ENCODE peak calls at places on chromosomes 6 and 20, in seven cellular contexts. One of them, this sample, is unnamed.

GRCh38 chr6:36962874-36963273 is 8.3 kb downstream of the PI16 start:
- DNase-seq in IMR-90: peak
- DNase-seq in mesendoderm: peak
- DNase-seq in H9: peak
- DNase-seq in neuronal stem cell: peak
- DNase-seq in H1: peak
- DNase-seq in trophoblast cell: peak
- DNase-seq in this sample: peak

GRCh38 chr6:20403766-20404640 is 2.3 kb downstream of the E2F3 start:
- DNase-seq in IMR-90: peak
- DNase-seq in mesendoderm: peak
- DNase-seq in H9: peak
- DNase-seq in neuronal stem cell: peak
- DNase-seq in H1: no peak
- DNase-seq in trophoblast cell: peak
- DNase-seq in this sample: peak

GRCh38 chr20:9617940-9618339 is 103.5 kb downstream of the LAMP5 start:
- DNase-seq in IMR-90: peak
- DNase-seq in mesendoderm: peak
- DNase-seq in H9: no peak
- DNase-seq in neuronal stem cell: no peak
- DNase-seq in H1: no peak
- DNase-seq in trophoblast cell: peak
- DNase-seq in this sample: peak

GRCh38 chr6:116070990-116071389 is 10.3 kb upstream of the FRK start:
- DNase-seq in IMR-90: peak
- DNase-seq in mesendoderm: no peak
- DNase-seq in H9: no peak
- DNase-seq in neuronal stem cell: no peak
- DNase-seq in H1: no peak
- DNase-seq in trophoblast cell: no peak
- DNase-seq in this sample: no peak

GRCh38 chr6:23535071-23535470 is 590.9 kb upstream of the NRSN1 start:
- DNase-seq in IMR-90: no peak
- DNase-seq in mesendoderm: no peak
- DNase-seq in H9: no peak
- DNase-seq in neuronal stem cell: no peak
- DNase-seq in H1: no peak
- DNase-seq in trophoblast cell: no peak
- DNase-seq in this sample: no peak

GRCh38 chr6:5121479-5121878 is 36.3 kb downstream of the PPP1R3G start:
- DNase-seq in IMR-90: no peak
- DNase-seq in mesendoderm: no peak
- DNase-seq in H9: no peak
- DNase-seq in neuronal stem cell: no peak
- DNase-seq in H1: no peak
- DNase-seq in trophoblast cell: no peak
- DNase-seq in this sample: no peak

GRCh38 chr20:8523684-8524083 is 391.6 kb downstream of the PLCB1 start:
- DNase-seq in IMR-90: peak
- DNase-seq in mesendoderm: peak
- DNase-seq in H9: no peak
- DNase-seq in neuronal stem cell: no peak
- DNase-seq in H1: no peak
- DNase-seq in trophoblast cell: no peak
- DNase-seq in this sample: no peak

GRCh38 chr6:85360794-85361642 is 88.9 kb upstream of the NT5E start:
- DNase-seq in IMR-90: peak
- DNase-seq in mesendoderm: peak
- DNase-seq in H9: no peak
- DNase-seq in neuronal stem cell: no peak
- DNase-seq in H1: no peak
- DNase-seq in trophoblast cell: peak
- DNase-seq in this sample: peak

GRCh38 chr20:49187330-49188100 is 619 bp downstream of the STAU1 start:
- DNase-seq in IMR-90: no peak
- DNase-seq in mesendoderm: peak
- DNase-seq in H9: peak
- DNase-seq in neuronal stem cell: peak
- DNase-seq in H1: no peak
- DNase-seq in trophoblast cell: peak
- DNase-seq in this sample: peak

GRCh38 chr20:25547063-25547462 is 38.3 kb downstream of the NINL start:
- DNase-seq in IMR-90: no peak
- DNase-seq in mesendoderm: no peak
- DNase-seq in H9: no peak
- DNase-seq in neuronal stem cell: no peak
- DNase-seq in H1: no peak
- DNase-seq in trophoblast cell: no peak
- DNase-seq in this sample: no peak

GRCh38 chr20:58229198-58229802 is 847 bp upstream of the ANKRD60 start:
- DNase-seq in IMR-90: peak
- DNase-seq in mesendoderm: peak
- DNase-seq in H9: peak
- DNase-seq in neuronal stem cell: no peak
- DNase-seq in H1: no peak
- DNase-seq in trophoblast cell: no peak
- DNase-seq in this sample: no peak

GRCh38 chr6:69917834-69918233 is 51.5 kb downstream of the COL19A1 start:
- DNase-seq in IMR-90: peak
- DNase-seq in mesendoderm: peak
- DNase-seq in H9: no peak
- DNase-seq in neuronal stem cell: no peak
- DNase-seq in H1: no peak
- DNase-seq in trophoblast cell: peak
- DNase-seq in this sample: peak

GRCh38 chr6:32370510-32370909 is 1.2 kb downstream of the TSBP1 start:
- DNase-seq in IMR-90: no peak
- DNase-seq in mesendoderm: no peak
- DNase-seq in H9: no peak
- DNase-seq in neuronal stem cell: no peak
- DNase-seq in H1: no peak
- DNase-seq in trophoblast cell: no peak
- DNase-seq in this sample: peak

GRCh38 chr20:63354636-63355385 is 6.3 kb downstream of the CHRNA4 start:
- DNase-seq in IMR-90: no peak
- DNase-seq in mesendoderm: no peak
- DNase-seq in H9: no peak
- DNase-seq in neuronal stem cell: no peak
- DNase-seq in H1: no peak
- DNase-seq in trophoblast cell: no peak
- DNase-seq in this sample: no peak

GRCh38 chr20:33983371-33983770 is 10.3 kb upstream of the RALY start:
- DNase-seq in IMR-90: no peak
- DNase-seq in mesendoderm: no peak
- DNase-seq in H9: no peak
- DNase-seq in neuronal stem cell: no peak
- DNase-seq in H1: no peak
- DNase-seq in trophoblast cell: no peak
- DNase-seq in this sample: no peak

DNA sequence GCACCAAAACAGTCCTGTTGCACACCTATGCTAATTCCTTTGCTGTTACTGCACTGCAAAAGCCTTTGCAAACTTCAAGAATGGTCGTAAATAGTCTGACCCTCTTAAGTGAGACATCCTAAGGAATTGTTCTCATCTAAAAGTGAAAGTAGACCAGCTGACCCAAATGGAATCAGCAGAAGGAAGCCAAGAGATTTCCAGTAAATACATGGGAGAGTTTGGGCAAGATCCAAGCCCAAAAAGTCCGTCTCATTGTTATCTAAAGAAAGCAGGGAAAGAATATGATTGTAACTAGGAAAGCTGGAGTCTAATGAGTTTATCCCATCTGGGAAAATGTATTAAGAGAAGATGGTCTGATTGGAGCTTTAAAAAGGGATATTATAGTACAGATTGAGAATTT is 43.0 kb upstream of the HIVEP1 start:
- DNase-seq in IMR-90: peak
- DNase-seq in mesendoderm: no peak
- DNase-seq in H9: no peak
- DNase-seq in neuronal stem cell: no peak
- DNase-seq in H1: no peak
- DNase-seq in trophoblast cell: peak
- DNase-seq in this sample: peak
- H3K18ac ChIP-seq in IMR-90: peak
- H3K18ac ChIP-seq in mesendoderm: no peak
- H3K18ac ChIP-seq in H9: no peak
- H3K18ac ChIP-seq in neuronal stem cell: no peak
- H3K18ac ChIP-seq in H1: no peak
- H3K18ac ChIP-seq in trophoblast cell: no peak
- H3K18ac ChIP-seq in this sample: no peak

DNA sequence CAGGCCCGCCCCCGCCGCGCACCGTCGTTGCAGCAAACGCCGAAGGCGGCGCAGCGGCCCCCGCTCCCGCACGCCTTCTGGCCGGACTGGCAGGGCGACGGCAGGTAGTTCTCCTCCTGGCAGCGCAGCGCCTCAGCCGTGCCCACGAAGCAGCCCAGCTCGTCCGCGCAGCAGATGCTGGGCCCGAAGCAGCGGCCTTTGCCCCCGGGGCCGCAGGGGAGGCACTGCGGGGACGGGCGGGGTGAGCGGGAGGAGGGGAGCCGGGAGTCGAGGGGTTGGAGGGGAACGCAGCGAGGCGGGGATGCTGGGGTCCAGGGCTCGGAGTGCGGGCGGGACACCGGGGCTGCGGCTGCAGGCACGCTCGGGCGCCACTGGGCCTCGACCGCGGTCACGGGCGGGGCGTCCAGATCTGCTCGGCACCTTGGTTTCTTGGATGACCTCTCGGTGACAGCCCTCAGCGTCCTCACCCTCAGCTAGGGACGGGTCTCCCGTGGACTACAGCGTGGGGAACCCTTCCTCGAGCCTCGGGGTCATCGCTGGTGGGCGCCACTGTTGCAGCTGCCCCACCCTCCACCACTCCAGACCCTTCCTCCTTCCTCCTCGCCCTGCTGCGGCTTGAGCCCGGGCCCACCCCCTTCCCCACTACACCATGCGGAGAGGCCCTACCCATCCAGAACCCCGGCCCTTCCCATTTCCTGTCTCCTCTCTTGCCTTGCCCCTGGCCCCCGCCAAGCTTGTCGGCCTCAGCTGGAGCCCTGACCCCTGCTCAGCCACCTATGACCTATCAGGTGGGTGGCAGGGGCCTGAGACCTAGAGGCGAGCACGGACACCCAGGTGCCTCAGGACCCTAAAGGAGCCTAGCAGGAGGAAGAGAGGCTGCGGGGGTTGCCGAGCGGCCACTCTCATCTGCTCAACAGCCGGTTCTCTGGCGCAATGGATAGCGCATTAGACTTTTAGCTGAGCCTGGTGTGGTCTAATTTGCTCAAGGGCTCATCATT is 1.3 kb downstream of the AVP start:
- DNase-seq in IMR-90: no peak
- DNase-seq in mesendoderm: no peak
- DNase-seq in H9: peak
- DNase-seq in neuronal stem cell: no peak
- DNase-seq in H1: no peak
- DNase-seq in trophoblast cell: no peak
- DNase-seq in this sample: no peak
- H3K18ac ChIP-seq in IMR-90: no peak
- H3K18ac ChIP-seq in mesendoderm: no peak
- H3K18ac ChIP-seq in H9: no peak
- H3K18ac ChIP-seq in neuronal stem cell: peak
- H3K18ac ChIP-seq in H1: peak
- H3K18ac ChIP-seq in trophoblast cell: no peak
- H3K18ac ChIP-seq in this sample: no peak

DNA sequence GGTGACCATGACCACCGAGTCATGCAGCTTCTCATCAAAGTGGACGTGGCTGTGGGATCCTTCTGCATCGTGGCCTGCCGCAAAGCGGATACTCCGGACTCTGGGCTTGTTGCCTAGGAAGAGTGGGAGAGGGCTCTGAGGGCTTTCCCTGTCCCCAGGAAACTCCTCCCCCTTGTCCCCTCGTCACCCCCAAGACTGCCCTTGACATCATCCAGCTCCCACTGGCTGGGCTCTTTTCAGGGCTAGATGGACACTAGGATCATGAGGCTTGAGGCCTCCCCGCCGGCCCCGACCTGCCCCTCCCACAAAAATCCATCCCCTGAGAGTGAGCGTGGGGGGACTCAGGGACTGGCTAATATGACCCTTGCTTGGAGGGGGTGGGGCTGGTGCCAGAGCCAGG is 9.0 kb downstream of the ADISSP start:
- DNase-seq in IMR-90: no peak
- DNase-seq in mesendoderm: no peak
- DNase-seq in H9: no peak
- DNase-seq in neuronal stem cell: no peak
- DNase-seq in H1: no peak
- DNase-seq in trophoblast cell: no peak
- DNase-seq in this sample: no peak
- H3K18ac ChIP-seq in IMR-90: no peak
- H3K18ac ChIP-seq in mesendoderm: no peak
- H3K18ac ChIP-seq in H9: no peak
- H3K18ac ChIP-seq in neuronal stem cell: peak
- H3K18ac ChIP-seq in H1: no peak
- H3K18ac ChIP-seq in trophoblast cell: no peak
- H3K18ac ChIP-seq in this sample: no peak

GRCh38 chr6:106901062-106901461 is 73.5 kb downstream of the CD24 start:
- DNase-seq in IMR-90: no peak
- DNase-seq in mesendoderm: peak
- DNase-seq in H9: no peak
- DNase-seq in neuronal stem cell: no peak
- DNase-seq in H1: no peak
- DNase-seq in trophoblast cell: no peak
- DNase-seq in this sample: no peak
- H3K18ac ChIP-seq in IMR-90: no peak
- H3K18ac ChIP-seq in mesendoderm: no peak
- H3K18ac ChIP-seq in H9: no peak
- H3K18ac ChIP-seq in neuronal stem cell: no peak
- H3K18ac ChIP-seq in H1: no peak
- H3K18ac ChIP-seq in trophoblast cell: no peak
- H3K18ac ChIP-seq in this sample: no peak